ENCODE peak calls at places on chromosomes 5 and 9, in five cellular contexts. C is endothelial cell, R is testis, D is fibroblast of the aortic adventitia, F is amygdala. H is an unnamed sample.

GRCh38 chr9:125626187-125626586 is 80.8 kb downstream of the MAPKAP1 start:
- DNase-seq in F (no peak), R (no peak), C (no peak), D (peak), H (no peak)

GRCh38 chr5:14582797-14583137 is 1.2 kb downstream of the OTULINL start:
- DNase-seq in C (no peak), R (no peak), F (no peak), D (peak), H (no peak)

GRCh38 chr5:90289837-90290236 is 119.7 kb downstream of the CETN3 start:
- DNase-seq in C (no peak), R (no peak), D (peak), F (no peak), H (no peak)

GRCh38 chr5:69187342-69187741 is 2.0 kb upstream of the CENPH start:
- DNase-seq in D (no peak), C (no peak), R (no peak), F (no peak), H (no peak)

GRCh38 chr5:113276001-113276400 is 158.8 kb downstream of the TSSK1B start:
- DNase-seq in R (no peak), D (peak), F (no peak), C (no peak), H (peak)

GRCh38 chr9:80797427-80797825 is 891.9 kb downstream of the TLE1 start:
- DNase-seq in D (no peak), F (no peak), R (no peak), C (no peak), H (no peak)

GRCh38 chr5:10987881-10988504 is 227.0 kb upstream of the DAP start:
- DNase-seq in R (peak), F (no peak), D (no peak), C (peak), H (peak)

GRCh38 chr9:124500028-124500795 is 7.0 kb downstream of the NR5A1 start:
- DNase-seq in R (no peak), D (no peak), F (no peak), C (no peak), H (no peak)

GRCh38 chr5:109767997-109768396 is 78.3 kb downstream of the MAN2A1 start:
- DNase-seq in R (no peak), D (no peak), F (no peak), C (no peak), H (no peak)

GRCh38 chr9:23829580-23830458 is 3.8 kb upstream of the ELAVL2 start:
- DNase-seq in D (peak), C (peak), R (no peak), F (no peak), H (no peak)

GRCh38 chr5:79811904-79812303 is 122.3 kb downstream of the CMYA5 start:
- DNase-seq in R (no peak), C (no peak), D (no peak), F (no peak), H (no peak)

GRCh38 chr5:110623875-110624274 is 102.6 kb downstream of the TMEM232 start:
- DNase-seq in C (no peak), F (no peak), D (peak), R (no peak), H (no peak)

GRCh38 chr9:76687861-76688374 is 76.3 kb upstream of the PCA3 start:
- DNase-seq in C (no peak), F (no peak), R (no peak), D (peak), H (no peak)

GRCh38 chr5:96492654-96493053 is 59.6 kb upstream of the PCSK1 start:
- DNase-seq in D (peak), C (no peak), R (no peak), F (no peak), H (no peak)

GRCh38 chr9:13174906-13175639 is 104.4 kb downstream of the MPDZ start:
- DNase-seq in R (no peak), D (no peak), F (no peak), C (no peak), H (no peak)

GRCh38 chr5:112238473-112238872 is 180.6 kb downstream of the EPB41L4A start:
- DNase-seq in R (no peak), F (no peak), C (no peak), D (no peak), H (no peak)

GRCh38 chr9:111427186-111427585 is 57.0 kb downstream of the ECPAS start:
- DNase-seq in R (no peak), C (no peak), D (peak), F (no peak), H (no peak)

GRCh38 chr9:36045610-36046009 is 8.9 kb downstream of the RECK start:
- DNase-seq in C (no peak), F (no peak), R (no peak), D (no peak), H (no peak)

GRCh38 chr9:34991833-34992375 is 2.4 kb downstream of the DNAJB5 start:
- DNase-seq in F (peak), D (no peak), R (no peak), C (no peak), H (peak)

GRCh38 chr5:76838481-76839261 is 11.1 kb upstream of the S100Z start:
- DNase-seq in F (no peak), R (no peak), C (no peak), D (peak), H (no peak)

GRCh38 chr5:11239261-11239660 is 478.2 kb upstream of the DAP start:
- DNase-seq in F (no peak), D (no peak), R (no peak), C (no peak), H (no peak)

GRCh38 chr9:33750839-33751339 is 44.5 kb upstream of the PRSS3 start:
- DNase-seq in C (peak), F (no peak), R (no peak), D (no peak), H (peak)

GRCh38 chr9:93325307-93326035 is 126.0 kb upstream of the FAM120A start:
- DNase-seq in C (no peak), D (no peak), R (no peak), F (no peak), H (no peak)

GRCh38 chr5:180395540-180396274 is 42.6 kb upstream of the GFPT2 start:
- DNase-seq in D (no peak), R (no peak), C (no peak), F (no peak), H (no peak)

GRCh38 chr5:21817668-21818419 is 1035.3 kb downstream of the CDH12 start:
- DNase-seq in D (peak), F (no peak), C (no peak), R (no peak), H (no peak)

H was measured in WTC11.